ENCODE peak calls at places on chromosomes 16 and 17, in six cellular contexts. K is stimulated activated CD4-positive, alpha-beta T cell treated with anti-CD3 and anti-CD28 coated beads, Interleukin-1b, Interleukin-23, amount 100 ng/mL, for 4 hours; I is psoas muscle; Y is head of caudate nucleus; E is activated CD8-positive, alpha-beta memory T cell treated with anti-CD3 and anti-CD28 coated beads for 48 hours; L is OCI-LY7. D is an unnamed sample.

GRCh38 chr16:65125322-65125721 is 3.5 kb upstream of the CDH11 start:
- DNase-seq in K (no peak), I (no peak), E (no peak), L (no peak), Y (no peak), D (no peak)

GRCh38 chr16:74141015-74141414 is 155.6 kb upstream of the PSMD7 start:
- DNase-seq in E (no peak), K (no peak), L (no peak), I (no peak), Y (no peak), D (no peak)

GRCh38 chr16:19517424-19518089 is 4.3 kb downstream of the GDE1 start:
- DNase-seq in Y (no peak), K (no peak), I (no peak), E (no peak), L (no peak), D (no peak)

GRCh38 chr16:47732806-47733150 is 271.6 kb downstream of the PHKB start:
- DNase-seq in L (no peak), E (no peak), K (no peak), Y (no peak), I (no peak), D (no peak)

GRCh38 chr16:53476867-53477266 is 26.1 kb downstream of the AKTIP start:
- DNase-seq in E (no peak), L (no peak), I (no peak), Y (no peak), K (no peak), D (no peak)

GRCh38 chr16:54817432-54817831 is 113.2 kb upstream of the IRX5 start:
- DNase-seq in I (no peak), E (no peak), Y (no peak), K (no peak), L (peak; percentile 38), D (no peak)

GRCh38 chr16:88482630-88483391 is 29.7 kb downstream of the ZFPM1 start:
- DNase-seq in L (no peak), E (no peak), I (no peak), K (no peak), Y (no peak), D (no peak)

GRCh38 chr17:74270333-74270732 is 3.7 kb upstream of the DNAI2 start:
- DNase-seq in E (no peak), L (no peak), Y (no peak), I (no peak), K (no peak), D (no peak)

GRCh38 chr17:63378411-63379076 is 67.6 kb downstream of the CYB561 start:
- DNase-seq in E (no peak), I (no peak), Y (no peak), K (no peak), L (no peak), D (no peak)

GRCh38 chr17:81066771-81067315 is 31.9 kb downstream of the BAIAP2 start:
- DNase-seq in E (no peak), I (no peak), Y (no peak), K (no peak), L (no peak), D (no peak)

GRCh38 chr17:79036609-79037008 is 12.6 kb downstream of the C1QTNF1 start:
- DNase-seq in K (no peak), Y (peak; percentile 42), I (no peak), E (no peak), L (no peak), D (no peak)

GRCh38 chr16:4411684-4412083 is 4.7 kb downstream of the CORO7 start:
- DNase-seq in Y (peak; percentile 91), I (peak; percentile 71), K (no peak), E (no peak), L (no peak), D (no peak)

GRCh38 chr17:29613371-29613837 is 9.3 kb downstream of the CORO6 start:
- DNase-seq in I (peak; percentile 96), L (peak; percentile 74), Y (peak; percentile 96), K (peak; percentile 91), E (peak; percentile 86), D (peak; percentile 90)

GRCh38 chr17:43406676-43407645 is 8.2 kb downstream of the ARL4D start:
- DNase-seq in L (no peak), E (no peak), K (no peak), Y (peak; percentile 71), I (no peak), D (no peak)

GRCh38 chr17:39547713-39548478 is 59.8 kb downstream of the NEUROD2 start:
- DNase-seq in Y (peak; percentile 76), I (peak; percentile 62), L (peak; percentile 63), K (peak; percentile 76), E (peak; percentile 24), D (peak; percentile 75)

GRCh38 chr16:53876811-53877210 is 172.9 kb downstream of the FTO start:
- DNase-seq in Y (no peak), I (no peak), L (no peak), K (no peak), E (no peak), D (no peak)

GRCh38 chr17:68301438-68301959 is 10.2 kb downstream of the ARSG start:
- DNase-seq in Y (no peak), I (no peak), L (no peak), E (no peak), K (no peak), D (no peak)

GRCh38 chr17:42517516-42517915 is 18.5 kb upstream of the NAGLU start:
- DNase-seq in E (peak; percentile 47), I (peak; percentile 84), L (peak; percentile 77), Y (peak; percentile 81), K (peak; percentile 79), D (peak; percentile 82)

GRCh38 chr17:41029633-41030245 is at the start of gene KRTAP1-4:
- DNase-seq in Y (no peak), L (no peak), I (no peak), E (no peak), K (no peak), D (no peak)

GRCh38 chr16:46857261-46857962 is 26.4 kb upstream of the C16orf87 start:
- DNase-seq in K (no peak), L (peak; percentile 29), Y (peak; percentile 53), E (no peak), I (no peak), D (no peak)

GRCh38 chr16:22232277-22233049 is 26.4 kb downstream of the EEF2K start:
- DNase-seq in I (no peak), K (no peak), Y (no peak), E (no peak), L (no peak), D (no peak)

GRCh38 chr16:86515420-86515779 is 5.1 kb downstream of the FOXF1 start:
- DNase-seq in Y (no peak), L (no peak), I (no peak), K (no peak), E (no peak), D (no peak)

GRCh38 chr16:2196162-2196980 is at the start of gene CASKIN1:
- DNase-seq in L (no peak), E (no peak), Y (no peak), I (no peak), K (no peak), D (no peak)

GRCh38 chr17:10838682-10839081 is 795 bp upstream of the PIRT start:
- DNase-seq in K (no peak), L (no peak), Y (no peak), I (no peak), E (no peak), D (no peak)

GRCh38 chr16:51149721-51150158 is 1.3 kb downstream of the SALL1 start:
- DNase-seq in L (no peak), I (no peak), Y (no peak), K (no peak), E (no peak), D (no peak)

GRCh38 chr17:63434951-63435571 is 11.0 kb downstream of the CYB561 start:
- DNase-seq in I (peak; percentile 70), Y (peak; percentile 88), E (no peak), K (no peak), L (no peak), D (peak; percentile 51)

GRCh38 chr16:89110641-89111040 is 17.0 kb downstream of the ACSF3 start:
- DNase-seq in Y (no peak), I (peak; percentile 7), K (no peak), L (no peak), E (no peak), D (no peak)

GRCh38 chr17:19660219-19660870 is 11.8 kb downstream of the ALDH3A2 start:
- DNase-seq in E (no peak), K (no peak), I (no peak), Y (no peak), L (no peak), D (no peak)

GRCh38 chr17:9240659-9241370 is 219.5 kb downstream of the NTN1 start:
- DNase-seq in L (no peak), Y (peak; percentile 67), E (no peak), I (peak; percentile 73), K (no peak), D (no peak)

GRCh38 chr16:73082608-73083007 is 34.7 kb upstream of the ZFHX3 start:
- DNase-seq in E (no peak), L (no peak), I (peak; percentile 49), K (no peak), Y (no peak), D (no peak)

GRCh38 chr17:42306385-42306667 is 18.0 kb downstream of the STAT5A start:
- DNase-seq in L (no peak), Y (no peak), E (no peak), I (no peak), K (no peak), D (no peak)

GRCh38 chr17:49450735-49451134 is 36.1 kb upstream of the PHB1 start:
- DNase-seq in E (no peak), I (no peak), Y (no peak), K (no peak), L (peak; percentile 34), D (no peak)

GRCh38 chr17:40415390-40415789 is 2.3 kb downstream of the TOP2A start:
- DNase-seq in I (no peak), E (no peak), L (peak; percentile 63), K (no peak), Y (no peak), D (no peak)

GRCh38 chr16:57347858-57348257 is 10.7 kb upstream of the CCL22 start:
- DNase-seq in I (no peak), K (no peak), L (no peak), E (no peak), Y (no peak), D (no peak)

D was measured in natural killer cell.